ENCODE peak calls at places on chromosomes 16 and 17, in nine cellular contexts. O is cardiac muscle cell, A is AG09309, B is mucosa of descending colon, X is Right ventricle myocardium superior, I is lung microvascular endothelial cell, G is COR-L47, C is GM12892, K is NT2/D1. J is an unnamed sample.

GRCh38 chr17:41464682-41465081 is 2.5 kb downstream of the KRT32 start:
- DNase-seq in O (peak; percentile 88), A (peak; percentile 89), B (no peak), X (peak; percentile 63), I (no peak), G (peak; percentile 33), C (no peak), K (no peak), J (peak; percentile 71)

GRCh38 chr17:74337834-74338500 is 11.9 kb downstream of the KIF19 start:
- DNase-seq in O (no peak), A (no peak), B (no peak), X (no peak), I (no peak), G (no peak), C (no peak), K (no peak), J (no peak)

GRCh38 chr17:39080416-39081179 is 70.8 kb downstream of the PLXDC1 start:
- DNase-seq in O (peak; percentile 56), A (no peak), B (peak; percentile 40), X (peak; percentile 72), I (no peak), G (no peak), C (no peak), K (no peak), J (no peak)

GRCh38 chr17:8109669-8110455 is 8.5 kb downstream of the ALOXE3 start:
- DNase-seq in O (peak; percentile 48), A (no peak), B (peak; percentile 85), X (peak; percentile 70), I (peak; percentile 67), G (no peak), C (peak; percentile 87), K (no peak), J (peak; percentile 58)

GRCh38 chr17:62674363-62674739 is 46.9 kb downstream of the MRC2 start:
- DNase-seq in O (no peak), A (no peak), B (no peak), X (no peak), I (no peak), G (no peak), C (no peak), K (no peak), J (no peak)

GRCh38 chr17:78556812-78557211 is 20.4 kb downstream of the DNAH17 start:
- DNase-seq in O (no peak), A (no peak), B (no peak), X (no peak), I (peak; percentile 53), G (no peak), C (no peak), K (no peak), J (no peak)

GRCh38 chr16:11258553-11259287 is 2.7 kb upstream of the SOCS1 start:
- DNase-seq in O (no peak), A (no peak), B (peak; percentile 72), X (peak; percentile 80), I (peak; percentile 50), G (no peak), C (peak; percentile 70), K (no peak), J (no peak)

GRCh38 chr17:75921596-75921995 is 16.9 kb upstream of the MRPL38 start:
- DNase-seq in O (no peak), A (no peak), B (no peak), X (no peak), I (no peak), G (no peak), C (no peak), K (no peak), J (no peak)

GRCh38 chr17:37310940-37311339 is 64.8 kb upstream of the C17orf78 start:
- DNase-seq in O (no peak), A (peak; percentile 55), B (no peak), X (no peak), I (no peak), G (no peak), C (no peak), K (no peak), J (no peak)

GRCh38 chr16:17018715-17019014 is 452.1 kb downstream of the XYLT1 start:
- DNase-seq in O (no peak), A (no peak), B (no peak), X (no peak), I (no peak), G (no peak), C (no peak), K (no peak), J (no peak)

GRCh38 chr16:83308414-83308813 is 499.4 kb upstream of the HSBP1 start:
- DNase-seq in O (peak; percentile 14), A (no peak), B (no peak), X (no peak), I (peak; percentile 74), G (no peak), C (no peak), K (no peak), J (no peak)

J was measured in NCI-H1105.